ENCODE peak calls at places on chromosomes 12 and 14, in six cellular contexts. O is stomach, P is heart left ventricle, W is ovary, E is suprapubic skin, R is endothelial cell of umbilical vein. G is an unnamed sample.

GRCh38 chr12:19186722-19187661 is 57.5 kb downstream of the PLEKHA5 start:
- DNase-seq in E (no peak), O (no peak), R (peak; percentile 71), P (no peak), W (no peak), G (peak; percentile 59)

GRCh38 chr14:98954347-98955000 is 317.5 kb downstream of the BCL11B start:
- DNase-seq in P (no peak), R (no peak), E (no peak), O (no peak), W (no peak), G (no peak)

GRCh38 chr14:75727124-75727523 is 66.1 kb downstream of the TTLL5 start:
- DNase-seq in E (no peak), R (no peak), O (no peak), P (no peak), W (no peak), G (no peak)

GRCh38 chr14:95189400-95190162 is 32.3 kb upstream of the DICER1 start:
- DNase-seq in O (no peak), W (no peak), E (no peak), R (no peak), P (no peak), G (no peak)

GRCh38 chr14:80919622-80920021 is 21.9 kb downstream of the CEP128 start:
- DNase-seq in P (no peak), O (no peak), E (no peak), R (no peak), W (no peak), G (no peak)

GRCh38 chr12:104458645-104459555 is 2.2 kb downstream of the CHST11 start:
- DNase-seq in E (no peak), P (peak; percentile 31), O (no peak), R (peak; percentile 50), W (no peak), G (no peak)

GRCh38 chr12:93699271-93700141 is 22.3 kb downstream of the CRADD start:
- DNase-seq in O (no peak), W (no peak), E (no peak), R (no peak), P (no peak), G (no peak)

GRCh38 chr12:19436931-19437330 is 2.4 kb upstream of the AEBP2 start:
- DNase-seq in E (no peak), W (no peak), P (no peak), R (no peak), O (no peak), G (no peak)

GRCh38 chr14:35927727-35928126 is 101.6 kb downstream of the BRMS1L start:
- DNase-seq in O (no peak), R (no peak), P (no peak), W (no peak), E (no peak), G (no peak)

GRCh38 chr14:53630336-53630735 is 326.3 kb downstream of the BMP4 start:
- DNase-seq in W (no peak), E (no peak), P (no peak), R (peak; percentile 49), O (no peak), G (no peak)

GRCh38 chr12:92810370-92810769 is 107.6 kb downstream of the PLEKHG7 start:
- DNase-seq in P (no peak), R (no peak), O (no peak), E (no peak), W (no peak), G (no peak)

GRCh38 chr12:124898200-124898950 is 16.1 kb downstream of the UBC start:
- DNase-seq in E (no peak), O (peak; percentile 72), R (peak; percentile 40), W (peak; percentile 60), P (no peak), G (peak; percentile 51)

GRCh38 chr14:81269100-81269978 is 48.6 kb upstream of the GTF2A1 start:
- DNase-seq in E (no peak), R (peak; percentile 69), O (no peak), W (no peak), P (no peak), G (no peak)

GRCh38 chr12:8860165-8860961 is 37.9 kb downstream of the A2ML1 start:
- DNase-seq in R (peak; percentile 59), O (peak; percentile 34), P (peak; percentile 34), E (no peak), W (peak; percentile 47), G (no peak)

GRCh38 chr12:103833891-103834290 is 7.1 kb downstream of the NT5DC3 start:
- DNase-seq in W (no peak), P (no peak), R (no peak), O (no peak), E (no peak), G (no peak)

GRCh38 chr12:89781961-89782360 is 73.3 kb upstream of the ATP2B1 start:
- DNase-seq in O (no peak), R (no peak), P (no peak), W (no peak), E (no peak), G (no peak)

GRCh38 chr12:49877066-49877465 is 26.6 kb downstream of the FAIM2 start:
- DNase-seq in E (peak; percentile 48), W (no peak), P (no peak), O (no peak), R (no peak), G (peak; percentile 31)

GRCh38 chr14:104286496-104286895 is 148.1 kb downstream of the KIF26A start:
- DNase-seq in P (peak; percentile 4), E (peak; percentile 46), W (peak; percentile 12), R (no peak), O (no peak), G (peak; percentile 36)

GRCh38 chr12:42696424-42697149 is 107.0 kb upstream of the PRICKLE1 start:
- DNase-seq in R (peak; percentile 60), W (peak; percentile 53), P (peak; percentile 85), E (peak; percentile 92), O (peak; percentile 47), G (no peak)

GRCh38 chr14:22803575-22803974 is 11.7 kb downstream of the SLC7A7 start:
- DNase-seq in O (no peak), W (no peak), E (no peak), R (no peak), P (no peak), G (no peak)
- TF ChIP-seq POLR2A in O (no peak), W (no peak), E (no peak), R (no peak), P (no peak), G (no peak)

GRCh38 chr14:37195327-37195726 is 2.4 kb upstream of the MIPOL1 start:
- DNase-seq in R (peak; percentile 91), P (no peak), E (no peak), W (no peak), O (no peak), G (no peak)

GRCh38 chr14:37197421-37198272 is at the start of gene MIPOL1:
- DNase-seq in E (peak; percentile 76), O (peak; percentile 88), R (peak; percentile 93), W (peak; percentile 88), P (peak; percentile 91), G (peak; percentile 91)

GRCh38 chr14:37196604-37197420 is 925 bp upstream of the MIPOL1 start:
- DNase-seq in E (no peak), R (no peak), O (no peak), W (peak; percentile 23), P (no peak), G (no peak)

GRCh38 chr14:37198907-37199306 is 1.2 kb downstream of the MIPOL1 start:
- DNase-seq in W (no peak), P (no peak), R (no peak), O (no peak), E (no peak), G (no peak)

DNA sequence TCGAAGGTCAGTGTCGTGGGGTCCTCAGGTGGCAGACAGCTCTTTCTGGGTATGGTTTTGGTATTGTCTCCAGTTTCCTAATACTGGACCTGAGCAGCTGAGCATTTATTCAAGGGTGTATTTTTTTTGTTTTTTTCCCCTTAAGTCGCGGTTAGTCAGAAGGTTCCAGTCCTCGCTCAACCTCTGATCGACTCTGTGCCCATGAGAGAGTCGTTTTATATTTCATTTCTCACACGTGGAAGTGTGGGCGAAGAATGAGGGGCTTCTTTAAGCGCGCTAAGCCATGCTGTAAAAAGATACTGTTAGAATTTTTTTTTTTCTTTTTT is 499 bp downstream of the MIPOL1 start:
- DNase-seq in W (no peak), R (no peak), P (no peak), E (no peak), O (no peak), G (no peak)
- TF ChIP-seq CTCF in W (no peak), R (peak; percentile 19), P (no peak), E (no peak), O (no peak), G (no peak)

GRCh38 chr12:6202331-6202730 is 2.1 kb downstream of the CD9 start:
- DNase-seq in O (no peak), E (no peak), P (no peak), R (no peak), W (no peak), G (no peak)
- H3K4me3 ChIP-seq in O (peak overlapping the region; percentile 94), E (peak overlapping the region; percentile 100), P (peak overlapping the region; percentile 74), R (peak overlapping the region; percentile 85), W (no peak overlapping the region), G (no peak overlapping the region)

DNA sequence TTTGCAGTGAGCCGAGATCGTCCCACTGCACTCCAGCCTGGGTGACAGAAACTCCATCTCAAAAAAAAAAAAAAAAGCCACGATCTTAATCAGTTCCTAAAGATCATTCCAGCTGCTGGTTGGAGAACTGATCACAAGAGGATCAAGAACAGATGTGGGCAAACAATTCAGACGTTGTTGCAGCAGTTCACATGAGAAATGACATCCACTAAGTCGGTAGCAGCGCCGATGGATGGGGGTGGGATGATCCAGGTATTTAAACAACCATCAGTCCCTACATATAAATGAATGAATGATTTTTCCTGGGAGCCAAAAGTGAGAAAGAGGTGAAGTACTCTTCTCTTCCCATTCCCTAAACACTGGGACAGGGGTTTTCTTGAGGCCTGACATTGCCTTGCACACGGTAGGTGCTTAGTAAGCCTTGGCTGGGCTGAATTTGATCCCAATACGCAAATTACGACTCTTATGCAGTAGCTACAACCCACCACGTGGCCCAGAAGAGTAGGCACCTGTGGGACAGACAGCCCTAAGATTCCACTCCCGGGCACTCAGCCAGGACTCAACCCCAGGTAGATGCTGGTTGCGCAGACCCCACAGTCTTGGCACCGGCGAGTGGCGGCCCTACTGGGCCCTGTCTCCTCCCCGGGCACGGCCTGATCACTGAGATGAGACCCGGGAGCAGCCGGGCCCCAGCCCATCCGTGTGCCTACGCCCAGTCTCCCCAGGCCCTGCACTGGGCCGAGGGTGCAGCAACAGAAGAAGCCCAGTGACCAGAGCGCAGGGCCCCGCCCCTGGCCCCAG is 565 bp downstream of the SPRYD3 start:
- DNase-seq in R (no peak), O (peak; percentile 49), P (no peak), E (no peak), W (peak; percentile 79), G (no peak)
- TF ChIP-seq POLR2A in R (no peak), O (no peak), P (no peak), E (no peak), W (no peak), G (no peak)

DNA sequence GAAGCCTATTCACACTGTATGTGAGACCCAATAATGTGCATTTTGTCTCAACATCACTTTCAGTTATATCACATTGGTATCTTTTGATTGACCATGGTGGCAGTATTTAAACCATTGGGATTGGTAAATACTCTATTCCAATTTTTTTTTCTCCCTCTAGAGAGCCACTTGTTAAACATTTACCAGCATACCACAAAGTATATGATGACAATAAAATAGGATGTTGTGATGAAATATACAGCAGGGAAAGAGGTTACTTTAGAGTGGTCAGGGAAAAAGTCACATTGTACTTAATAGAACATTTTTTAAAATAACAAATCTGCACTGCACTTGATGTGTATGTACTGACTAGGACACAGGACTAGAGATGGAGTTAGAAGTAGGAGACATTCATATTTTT is 5.6 kb upstream of the LIN7A start:
- DNase-seq in R (no peak), E (no peak), O (no peak), P (no peak), W (no peak), G (no peak)
- TF ChIP-seq CTCF in R (no peak), E (no peak), O (no peak), P (no peak), W (no peak), G (no peak)